ENCODE peak calls at places on chromosomes 13 and 19, in seven cellular contexts. One of them, this sample, is unnamed.

GRCh38 chr19:21202865-21203494 is 61.1 kb downstream of the ZNF431 start:
- DNase-seq in small intestine: no peak
- DNase-seq in AG04450: no peak
- DNase-seq in tibial artery: no peak
- DNase-seq in uterus: no peak
- DNase-seq in psoas muscle: no peak
- DNase-seq in CD8-positive, alpha-beta memory T cell: peak
- DNase-seq in this sample: peak

GRCh38 chr13:113816248-113816924 is 47.5 kb downstream of the GAS6 start:
- DNase-seq in tibial artery: no peak
- DNase-seq in psoas muscle: no peak
- DNase-seq in AG04450: no peak
- DNase-seq in uterus: no peak
- DNase-seq in small intestine: no peak
- DNase-seq in CD8-positive, alpha-beta memory T cell: no peak
- DNase-seq in this sample: no peak

GRCh38 chr13:23674795-23675640 is 104.8 kb downstream of the TNFRSF19 start:
- DNase-seq in uterus: no peak
- DNase-seq in AG04450: peak
- DNase-seq in psoas muscle: no peak
- DNase-seq in tibial artery: no peak
- DNase-seq in CD8-positive, alpha-beta memory T cell: no peak
- DNase-seq in small intestine: no peak
- DNase-seq in this sample: no peak

GRCh38 chr13:51958217-51958547 is 53.1 kb downstream of the ATP7B start:
- DNase-seq in tibial artery: no peak
- DNase-seq in AG04450: no peak
- DNase-seq in small intestine: peak
- DNase-seq in uterus: no peak
- DNase-seq in psoas muscle: no peak
- DNase-seq in CD8-positive, alpha-beta memory T cell: no peak
- DNase-seq in this sample: no peak

GRCh38 chr19:6060600-6061391 is 49.5 kb downstream of the RFX2 start:
- DNase-seq in tibial artery: no peak
- DNase-seq in AG04450: no peak
- DNase-seq in CD8-positive, alpha-beta memory T cell: peak
- DNase-seq in small intestine: no peak
- DNase-seq in psoas muscle: peak
- DNase-seq in uterus: peak
- DNase-seq in this sample: no peak

GRCh38 chr19:16041571-16042386 is 34.5 kb upstream of the TPM4 start:
- DNase-seq in small intestine: peak
- DNase-seq in uterus: peak
- DNase-seq in psoas muscle: peak
- DNase-seq in AG04450: peak
- DNase-seq in tibial artery: peak
- DNase-seq in CD8-positive, alpha-beta memory T cell: peak
- DNase-seq in this sample: peak

GRCh38 chr13:45398862-45399261 is 19.3 kb downstream of the SLC25A30 start:
- DNase-seq in AG04450: no peak
- DNase-seq in uterus: no peak
- DNase-seq in small intestine: no peak
- DNase-seq in CD8-positive, alpha-beta memory T cell: peak
- DNase-seq in tibial artery: no peak
- DNase-seq in psoas muscle: no peak
- DNase-seq in this sample: no peak

GRCh38 chr13:103006706-103007426 is 59.4 kb downstream of the SLC10A2 start:
- DNase-seq in uterus: no peak
- DNase-seq in tibial artery: no peak
- DNase-seq in psoas muscle: no peak
- DNase-seq in AG04450: no peak
- DNase-seq in small intestine: no peak
- DNase-seq in CD8-positive, alpha-beta memory T cell: no peak
- DNase-seq in this sample: no peak

GRCh38 chr19:20787766-20788165 is 11.7 kb downstream of the ZNF66 start:
- DNase-seq in psoas muscle: no peak
- DNase-seq in small intestine: no peak
- DNase-seq in uterus: no peak
- DNase-seq in AG04450: no peak
- DNase-seq in CD8-positive, alpha-beta memory T cell: no peak
- DNase-seq in tibial artery: no peak
- DNase-seq in this sample: no peak

GRCh38 chr13:43472344-43472743 is 314.4 kb downstream of the ENOX1 start:
- DNase-seq in uterus: no peak
- DNase-seq in tibial artery: no peak
- DNase-seq in CD8-positive, alpha-beta memory T cell: no peak
- DNase-seq in AG04450: no peak
- DNase-seq in small intestine: no peak
- DNase-seq in psoas muscle: no peak
- DNase-seq in this sample: no peak

GRCh38 chr13:98989469-98990235 is 11.8 kb upstream of the DOCK9 start:
- DNase-seq in CD8-positive, alpha-beta memory T cell: no peak
- DNase-seq in psoas muscle: no peak
- DNase-seq in tibial artery: no peak
- DNase-seq in AG04450: no peak
- DNase-seq in small intestine: no peak
- DNase-seq in uterus: no peak
- DNase-seq in this sample: no peak

GRCh38 chr19:10115392-10116084 is 4.0 kb downstream of the P2RY11 start:
- DNase-seq in small intestine: no peak
- DNase-seq in uterus: no peak
- DNase-seq in tibial artery: no peak
- DNase-seq in psoas muscle: no peak
- DNase-seq in CD8-positive, alpha-beta memory T cell: no peak
- DNase-seq in AG04450: no peak
- DNase-seq in this sample: no peak

GRCh38 chr19:33197591-33198000 is 3.5 kb downstream of the LRP3 start:
- DNase-seq in AG04450: no peak
- DNase-seq in CD8-positive, alpha-beta memory T cell: no peak
- DNase-seq in small intestine: peak
- DNase-seq in psoas muscle: no peak
- DNase-seq in tibial artery: no peak
- DNase-seq in uterus: no peak
- DNase-seq in this sample: no peak

GRCh38 chr13:99218969-99219368 is 18.3 kb downstream of the UBAC2 start:
- DNase-seq in tibial artery: no peak
- DNase-seq in small intestine: peak
- DNase-seq in uterus: no peak
- DNase-seq in CD8-positive, alpha-beta memory T cell: peak
- DNase-seq in psoas muscle: no peak
- DNase-seq in AG04450: no peak
- DNase-seq in this sample: no peak

GRCh38 chr19:44800461-44800860 is 8.4 kb upstream of the BCAM start:
- DNase-seq in AG04450: peak
- DNase-seq in uterus: peak
- DNase-seq in CD8-positive, alpha-beta memory T cell: peak
- DNase-seq in psoas muscle: peak
- DNase-seq in small intestine: peak
- DNase-seq in tibial artery: peak
- DNase-seq in this sample: peak

GRCh38 chr13:48159436-48160225 is 64.7 kb upstream of the MED4 start:
- DNase-seq in tibial artery: no peak
- DNase-seq in uterus: no peak
- DNase-seq in small intestine: no peak
- DNase-seq in AG04450: no peak
- DNase-seq in psoas muscle: no peak
- DNase-seq in CD8-positive, alpha-beta memory T cell: no peak
- DNase-seq in this sample: no peak

GRCh38 chr19:1262687-1263123 is 6.4 kb upstream of the CIRBP start:
- DNase-seq in tibial artery: no peak
- DNase-seq in CD8-positive, alpha-beta memory T cell: no peak
- DNase-seq in uterus: peak
- DNase-seq in AG04450: no peak
- DNase-seq in psoas muscle: no peak
- DNase-seq in small intestine: no peak
- DNase-seq in this sample: no peak

GRCh38 chr13:80577951-80578670 is 237.2 kb upstream of the SPRY2 start:
- DNase-seq in psoas muscle: peak
- DNase-seq in small intestine: no peak
- DNase-seq in AG04450: no peak
- DNase-seq in uterus: no peak
- DNase-seq in tibial artery: no peak
- DNase-seq in CD8-positive, alpha-beta memory T cell: no peak
- DNase-seq in this sample: no peak

GRCh38 chr19:21850636-21851255 is 14.8 kb upstream of the ZNF43 start:
- DNase-seq in AG04450: no peak
- DNase-seq in CD8-positive, alpha-beta memory T cell: no peak
- DNase-seq in tibial artery: no peak
- DNase-seq in uterus: no peak
- DNase-seq in psoas muscle: no peak
- DNase-seq in small intestine: no peak
- DNase-seq in this sample: no peak

GRCh38 chr19:29876414-29876813 is 64.6 kb downstream of the CCNE1 start:
- DNase-seq in tibial artery: no peak
- DNase-seq in CD8-positive, alpha-beta memory T cell: no peak
- DNase-seq in psoas muscle: no peak
- DNase-seq in AG04450: no peak
- DNase-seq in small intestine: no peak
- DNase-seq in uterus: no peak
- DNase-seq in this sample: no peak

GRCh38 chr19:35042056-35042730 is 672 bp downstream of the HPN start:
- DNase-seq in small intestine: no peak
- DNase-seq in AG04450: no peak
- DNase-seq in CD8-positive, alpha-beta memory T cell: no peak
- DNase-seq in psoas muscle: no peak
- DNase-seq in uterus: no peak
- DNase-seq in tibial artery: no peak
- DNase-seq in this sample: no peak
- H3K27ac ChIP-seq in small intestine: no peak
- H3K27ac ChIP-seq in AG04450: no peak
- H3K27ac ChIP-seq in CD8-positive, alpha-beta memory T cell: peak
- H3K27ac ChIP-seq in psoas muscle: peak
- H3K27ac ChIP-seq in uterus: no peak
- H3K27ac ChIP-seq in tibial artery: no peak
- H3K27ac ChIP-seq in this sample: peak

GRCh38 chr19:48064509-48064908 is 20.6 kb upstream of the CABP5 start:
- DNase-seq in CD8-positive, alpha-beta memory T cell: no peak
- DNase-seq in AG04450: no peak
- DNase-seq in psoas muscle: no peak
- DNase-seq in small intestine: no peak
- DNase-seq in uterus: no peak
- DNase-seq in tibial artery: no peak
- DNase-seq in this sample: no peak

GRCh38 chr19:48069435-48069834 is 25.6 kb upstream of the CABP5 start:
- DNase-seq in uterus: no peak
- DNase-seq in AG04450: no peak
- DNase-seq in tibial artery: no peak
- DNase-seq in psoas muscle: no peak
- DNase-seq in small intestine: no peak
- DNase-seq in CD8-positive, alpha-beta memory T cell: no peak
- DNase-seq in this sample: no peak
- H3K27ac ChIP-seq in uterus: no peak
- H3K27ac ChIP-seq in AG04450: no peak
- H3K27ac ChIP-seq in tibial artery: no peak
- H3K27ac ChIP-seq in psoas muscle: no peak
- H3K27ac ChIP-seq in small intestine: no peak
- H3K27ac ChIP-seq in CD8-positive, alpha-beta memory T cell: no peak
- H3K27ac ChIP-seq in this sample: no peak

GRCh38 chr19:47608908-47609879 is at the start of gene BICRA:
- DNase-seq in CD8-positive, alpha-beta memory T cell: peak
- DNase-seq in psoas muscle: peak
- DNase-seq in tibial artery: peak
- DNase-seq in uterus: peak
- DNase-seq in small intestine: peak
- DNase-seq in AG04450: peak
- DNase-seq in this sample: peak
- H3K27ac ChIP-seq in CD8-positive, alpha-beta memory T cell: peak
- H3K27ac ChIP-seq in psoas muscle: peak
- H3K27ac ChIP-seq in tibial artery: peak
- H3K27ac ChIP-seq in uterus: peak
- H3K27ac ChIP-seq in small intestine: peak
- H3K27ac ChIP-seq in AG04450: peak
- H3K27ac ChIP-seq in this sample: peak

GRCh38 chr13:78040431-78040830 is 121.8 kb upstream of the EDNRB start:
- DNase-seq in tibial artery: no peak
- DNase-seq in psoas muscle: no peak
- DNase-seq in CD8-positive, alpha-beta memory T cell: no peak
- DNase-seq in uterus: no peak
- DNase-seq in small intestine: no peak
- DNase-seq in AG04450: no peak
- DNase-seq in this sample: no peak
- H3K27ac ChIP-seq in tibial artery: no peak
- H3K27ac ChIP-seq in psoas muscle: no peak
- H3K27ac ChIP-seq in CD8-positive, alpha-beta memory T cell: no peak
- H3K27ac ChIP-seq in uterus: no peak
- H3K27ac ChIP-seq in small intestine: no peak
- H3K27ac ChIP-seq in AG04450: no peak
- H3K27ac ChIP-seq in this sample: no peak

DNA sequence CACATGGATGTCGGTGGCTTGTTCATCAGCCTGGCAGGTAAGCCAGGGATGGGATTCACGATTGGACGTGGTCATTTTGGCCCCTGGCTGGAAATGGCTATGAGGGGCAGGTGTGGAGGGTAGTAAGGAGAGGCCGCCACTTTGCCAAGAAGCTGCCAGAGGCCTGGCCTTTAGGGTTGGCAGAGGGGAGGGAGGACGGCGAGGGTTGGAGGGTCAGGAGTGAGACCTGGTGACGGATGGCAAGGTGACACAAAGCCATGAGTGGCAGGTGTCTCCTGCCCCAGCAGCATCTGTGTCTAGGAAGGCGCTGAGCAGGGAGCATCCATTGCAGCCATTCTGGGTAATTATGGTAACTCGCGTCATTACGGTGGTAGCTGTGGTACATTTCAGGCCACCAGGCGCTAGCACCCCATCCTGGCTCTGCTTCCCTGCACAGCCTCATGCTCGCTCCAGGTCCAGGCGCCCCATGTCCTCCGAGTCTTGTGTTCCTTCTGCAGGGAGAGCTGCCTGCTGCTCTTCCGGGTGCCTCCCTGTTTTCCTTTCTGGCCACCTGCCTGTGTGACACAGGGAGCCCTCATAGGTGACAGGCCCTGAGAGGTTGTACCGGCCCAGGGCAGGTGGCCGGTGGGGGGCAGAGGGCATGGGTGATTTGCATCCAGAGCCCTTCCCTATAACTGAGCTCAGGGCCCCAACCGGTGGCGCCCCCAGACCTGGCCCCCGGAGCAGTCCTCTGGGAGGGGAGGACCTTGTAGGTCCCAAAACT is 4.2 kb downstream of the SSBP4 start:
- DNase-seq in small intestine: peak
- DNase-seq in AG04450: no peak
- DNase-seq in tibial artery: no peak
- DNase-seq in uterus: no peak
- DNase-seq in psoas muscle: no peak
- DNase-seq in CD8-positive, alpha-beta memory T cell: no peak
- DNase-seq in this sample: no peak
- H3K27ac ChIP-seq in small intestine: no peak
- H3K27ac ChIP-seq in AG04450: no peak
- H3K27ac ChIP-seq in tibial artery: no peak
- H3K27ac ChIP-seq in uterus: peak
- H3K27ac ChIP-seq in psoas muscle: no peak
- H3K27ac ChIP-seq in CD8-positive, alpha-beta memory T cell: peak
- H3K27ac ChIP-seq in this sample: no peak

This sample was measured in thyroid gland.